ENCODE peak calls at places on chromosomes 12 and 14, in six cellular contexts. One of them, this sample, is unnamed.

GRCh38 chr12:11684393-11684792 is 34.9 kb downstream of the ETV6 start:
- DNase-seq in OCI-LY7: no peak
- DNase-seq in BJ: no peak
- DNase-seq in fibroblast of pulmonary artery: no peak
- DNase-seq in left lung: no peak
- DNase-seq in thoracic aorta: no peak
- DNase-seq in this sample: no peak

GRCh38 chr12:62466018-62466595 is 519 bp upstream of the MON2 start:
- DNase-seq in OCI-LY7: peak
- DNase-seq in BJ: no peak
- DNase-seq in fibroblast of pulmonary artery: peak
- DNase-seq in left lung: peak
- DNase-seq in thoracic aorta: no peak
- DNase-seq in this sample: no peak

GRCh38 chr12:21296751-21297406 is 37.8 kb downstream of the SLCO1A2 start:
- DNase-seq in OCI-LY7: peak
- DNase-seq in BJ: no peak
- DNase-seq in fibroblast of pulmonary artery: peak
- DNase-seq in left lung: no peak
- DNase-seq in thoracic aorta: no peak
- DNase-seq in this sample: no peak

GRCh38 chr12:49049566-49050224 is 10.9 kb downstream of the KMT2D start:
- DNase-seq in OCI-LY7: no peak
- DNase-seq in BJ: no peak
- DNase-seq in fibroblast of pulmonary artery: peak
- DNase-seq in left lung: no peak
- DNase-seq in thoracic aorta: no peak
- DNase-seq in this sample: no peak

GRCh38 chr14:29092121-29092520 is 325.5 kb downstream of the FOXG1 start:
- DNase-seq in OCI-LY7: no peak
- DNase-seq in BJ: no peak
- DNase-seq in fibroblast of pulmonary artery: no peak
- DNase-seq in left lung: no peak
- DNase-seq in thoracic aorta: no peak
- DNase-seq in this sample: no peak

GRCh38 chr12:51895378-51896135 is 7.7 kb downstream of the ANKRD33 start:
- DNase-seq in OCI-LY7: no peak
- DNase-seq in BJ: no peak
- DNase-seq in fibroblast of pulmonary artery: no peak
- DNase-seq in left lung: no peak
- DNase-seq in thoracic aorta: no peak
- DNase-seq in this sample: no peak

GRCh38 chr12:9947674-9948073 is 15.5 kb upstream of the CLEC2A start:
- DNase-seq in OCI-LY7: no peak
- DNase-seq in BJ: no peak
- DNase-seq in fibroblast of pulmonary artery: no peak
- DNase-seq in left lung: no peak
- DNase-seq in thoracic aorta: no peak
- DNase-seq in this sample: no peak

GRCh38 chr14:61179776-61180398 is 101.3 kb downstream of the TMEM30B start:
- DNase-seq in OCI-LY7: no peak
- DNase-seq in BJ: no peak
- DNase-seq in fibroblast of pulmonary artery: no peak
- DNase-seq in left lung: no peak
- DNase-seq in thoracic aorta: no peak
- DNase-seq in this sample: no peak

GRCh38 chr14:90697577-90698206 is 118.5 kb downstream of the TTC7B start:
- DNase-seq in OCI-LY7: peak
- DNase-seq in BJ: no peak
- DNase-seq in fibroblast of pulmonary artery: peak
- DNase-seq in left lung: peak
- DNase-seq in thoracic aorta: peak
- DNase-seq in this sample: no peak

GRCh38 chr14:69335421-69335820 is 62.7 kb downstream of the ERH start:
- DNase-seq in OCI-LY7: no peak
- DNase-seq in BJ: no peak
- DNase-seq in fibroblast of pulmonary artery: no peak
- DNase-seq in left lung: no peak
- DNase-seq in thoracic aorta: no peak
- DNase-seq in this sample: no peak

GRCh38 chr12:46660276-46660675 is 165.5 kb downstream of the SLC38A4 start:
- DNase-seq in OCI-LY7: no peak
- DNase-seq in BJ: no peak
- DNase-seq in fibroblast of pulmonary artery: peak
- DNase-seq in left lung: no peak
- DNase-seq in thoracic aorta: no peak
- DNase-seq in this sample: no peak

GRCh38 chr12:75944097-75944904 is 87.3 kb downstream of the PHLDA1 start:
- DNase-seq in OCI-LY7: peak
- DNase-seq in BJ: peak
- DNase-seq in fibroblast of pulmonary artery: peak
- DNase-seq in left lung: no peak
- DNase-seq in thoracic aorta: no peak
- DNase-seq in this sample: peak

GRCh38 chr12:102512523-102512922 is 32.2 kb upstream of the IGF1 start:
- DNase-seq in OCI-LY7: no peak
- DNase-seq in BJ: no peak
- DNase-seq in fibroblast of pulmonary artery: no peak
- DNase-seq in left lung: no peak
- DNase-seq in thoracic aorta: no peak
- DNase-seq in this sample: no peak

GRCh38 chr12:102513272-102513671 is 32.9 kb upstream of the IGF1 start:
- DNase-seq in OCI-LY7: no peak
- DNase-seq in BJ: no peak
- DNase-seq in fibroblast of pulmonary artery: no peak
- DNase-seq in left lung: no peak
- DNase-seq in thoracic aorta: no peak
- DNase-seq in this sample: no peak

GRCh38 chr12:102510463-102510862 is 30.1 kb upstream of the IGF1 start:
- DNase-seq in OCI-LY7: no peak
- DNase-seq in BJ: no peak
- DNase-seq in fibroblast of pulmonary artery: no peak
- DNase-seq in left lung: no peak
- DNase-seq in thoracic aorta: no peak
- DNase-seq in this sample: no peak

GRCh38 chr12:102510031-102510430 is 29.7 kb upstream of the IGF1 start:
- DNase-seq in OCI-LY7: no peak
- DNase-seq in BJ: no peak
- DNase-seq in fibroblast of pulmonary artery: no peak
- DNase-seq in left lung: no peak
- DNase-seq in thoracic aorta: no peak
- DNase-seq in this sample: no peak

GRCh38 chr12:102511575-102511974 is 31.2 kb upstream of the IGF1 start:
- DNase-seq in OCI-LY7: no peak
- DNase-seq in BJ: no peak
- DNase-seq in fibroblast of pulmonary artery: no peak
- DNase-seq in left lung: no peak
- DNase-seq in thoracic aorta: no peak
- DNase-seq in this sample: no peak
- H3K4me3 ChIP-seq in OCI-LY7: no peak
- H3K4me3 ChIP-seq in BJ: no peak
- H3K4me3 ChIP-seq in fibroblast of pulmonary artery: no peak
- H3K4me3 ChIP-seq in left lung: no peak
- H3K4me3 ChIP-seq in thoracic aorta: no peak
- H3K4me3 ChIP-seq in this sample: no peak

GRCh38 chr14:63457498-63457897 is 85.7 kb downstream of the PPP2R5E start:
- DNase-seq in OCI-LY7: no peak
- DNase-seq in BJ: no peak
- DNase-seq in fibroblast of pulmonary artery: no peak
- DNase-seq in left lung: no peak
- DNase-seq in thoracic aorta: no peak
- DNase-seq in this sample: no peak
- TF ChIP-seq CTCF in OCI-LY7: no peak
- TF ChIP-seq CTCF in BJ: no peak
- TF ChIP-seq CTCF in fibroblast of pulmonary artery: no peak
- TF ChIP-seq CTCF in left lung: no peak
- TF ChIP-seq CTCF in thoracic aorta: no peak
- TF ChIP-seq CTCF in this sample: no peak

DNA sequence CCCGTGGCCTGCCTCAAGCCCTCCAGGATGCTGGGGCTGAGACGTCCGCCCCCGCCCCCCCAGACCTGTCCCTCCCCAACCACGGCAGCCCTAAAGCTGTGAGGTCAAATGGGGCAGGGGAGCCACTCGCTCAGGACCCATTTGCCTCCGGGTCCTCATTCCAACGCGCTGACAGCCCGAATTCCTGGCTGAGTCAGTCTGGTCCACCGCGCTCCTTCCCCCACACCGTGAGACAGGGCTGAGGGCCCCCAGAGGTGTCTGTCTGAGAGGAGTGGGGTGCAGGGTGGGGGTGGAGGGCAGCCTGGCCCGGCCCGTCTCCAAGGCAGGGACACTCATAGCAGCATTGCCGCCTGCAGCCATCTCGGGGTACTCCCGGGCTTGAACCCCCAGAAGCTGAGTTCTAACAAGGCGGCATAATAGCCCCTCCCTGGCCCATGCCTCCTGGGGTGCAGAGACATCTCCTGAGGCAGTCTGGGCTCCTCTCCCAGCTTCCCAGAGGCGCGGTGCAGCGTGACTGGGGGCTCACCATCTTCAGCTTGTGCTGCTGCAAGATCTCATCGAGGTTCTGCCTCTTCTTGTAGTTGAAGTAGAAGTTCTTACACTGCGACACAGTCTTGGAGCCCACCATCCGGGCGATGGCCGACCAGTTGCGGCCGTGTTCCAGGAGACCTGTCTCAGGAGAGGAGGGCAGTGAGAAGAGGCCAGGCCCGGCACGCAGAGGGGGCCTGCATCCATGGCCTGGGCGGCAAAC is 90.5 kb downstream of the RFLNA start:
- DNase-seq in OCI-LY7: no peak
- DNase-seq in BJ: no peak
- DNase-seq in fibroblast of pulmonary artery: peak
- DNase-seq in left lung: no peak
- DNase-seq in thoracic aorta: no peak
- DNase-seq in this sample: no peak
- H3K4me3 ChIP-seq in OCI-LY7: no peak
- H3K4me3 ChIP-seq in BJ: peak
- H3K4me3 ChIP-seq in fibroblast of pulmonary artery: no peak
- H3K4me3 ChIP-seq in left lung: no peak
- H3K4me3 ChIP-seq in thoracic aorta: no peak
- H3K4me3 ChIP-seq in this sample: peak

GRCh38 chr12:1801285-1801975 is 18.9 kb upstream of the LRTM2 start:
- DNase-seq in OCI-LY7: no peak
- DNase-seq in BJ: no peak
- DNase-seq in fibroblast of pulmonary artery: no peak
- DNase-seq in left lung: no peak
- DNase-seq in thoracic aorta: no peak
- DNase-seq in this sample: no peak

GRCh38 chr12:1799882-1800645 is 20.3 kb upstream of the LRTM2 start:
- DNase-seq in OCI-LY7: no peak
- DNase-seq in BJ: no peak
- DNase-seq in fibroblast of pulmonary artery: no peak
- DNase-seq in left lung: no peak
- DNase-seq in thoracic aorta: no peak
- DNase-seq in this sample: no peak

GRCh38 chr12:1798734-1799067 is 21.7 kb upstream of the LRTM2 start:
- DNase-seq in OCI-LY7: no peak
- DNase-seq in BJ: no peak
- DNase-seq in fibroblast of pulmonary artery: no peak
- DNase-seq in left lung: no peak
- DNase-seq in thoracic aorta: no peak
- DNase-seq in this sample: no peak

GRCh38 chr12:1799068-1799881 is 21.1 kb upstream of the LRTM2 start:
- DNase-seq in OCI-LY7: no peak
- DNase-seq in BJ: no peak
- DNase-seq in fibroblast of pulmonary artery: no peak
- DNase-seq in left lung: no peak
- DNase-seq in thoracic aorta: no peak
- DNase-seq in this sample: no peak

DNA sequence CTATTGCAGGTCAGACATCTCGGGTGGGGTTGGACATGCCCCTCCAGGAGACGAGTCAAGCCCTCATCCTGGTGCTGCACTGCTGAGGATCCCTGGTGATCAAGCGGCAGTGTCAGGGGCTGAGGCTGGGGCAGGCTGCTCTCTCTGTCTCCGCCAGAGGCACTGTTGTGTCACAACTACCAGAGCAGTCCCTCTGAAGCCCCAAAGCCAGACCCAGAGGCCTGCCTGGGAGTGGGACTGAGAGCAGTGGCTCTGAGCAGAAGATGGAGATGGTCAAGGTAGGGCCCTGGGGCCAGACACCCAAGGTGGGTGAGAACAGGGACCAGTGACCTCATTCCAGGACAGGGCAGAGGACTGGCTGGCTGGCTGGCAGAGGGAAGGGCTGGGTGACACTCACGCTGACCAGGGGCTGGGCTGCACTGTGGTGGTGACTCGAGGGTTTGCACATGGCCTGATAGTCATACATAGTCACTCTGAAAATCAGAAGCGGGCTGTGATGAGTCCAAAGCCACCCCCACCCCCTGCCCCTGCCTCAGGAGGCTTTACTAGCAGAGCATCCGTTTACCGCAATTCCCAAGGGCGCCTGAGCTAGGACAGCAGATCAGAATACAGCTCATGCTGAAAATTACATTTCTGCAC is 19.6 kb upstream of the LRTM2 start:
- DNase-seq in OCI-LY7: peak
- DNase-seq in BJ: no peak
- DNase-seq in fibroblast of pulmonary artery: no peak
- DNase-seq in left lung: no peak
- DNase-seq in thoracic aorta: no peak
- DNase-seq in this sample: no peak
- TF ChIP-seq CTCF in OCI-LY7: peak
- TF ChIP-seq CTCF in BJ: peak
- TF ChIP-seq CTCF in fibroblast of pulmonary artery: peak
- TF ChIP-seq CTCF in left lung: no peak
- TF ChIP-seq CTCF in thoracic aorta: no peak
- TF ChIP-seq CTCF in this sample: peak

DNA sequence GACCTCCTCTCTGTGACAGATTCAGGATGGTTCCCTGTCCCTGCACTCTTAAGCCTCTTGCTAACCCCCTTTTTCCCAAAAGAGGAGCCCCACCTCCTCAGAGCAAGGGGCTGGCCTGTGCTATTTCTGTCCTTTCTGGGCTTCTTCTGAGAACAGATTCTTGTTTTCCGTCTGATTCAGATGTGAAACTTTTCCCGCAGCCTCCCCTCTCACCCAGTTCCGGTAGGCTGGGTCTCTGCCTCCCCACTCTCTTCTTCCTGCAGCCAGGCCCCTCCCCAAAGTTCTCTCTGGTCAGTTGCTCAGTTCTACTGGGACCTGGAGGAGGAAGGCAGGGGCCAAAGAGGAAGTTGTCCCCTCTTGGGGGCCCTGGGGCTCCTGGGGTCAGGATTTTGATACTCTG is 11.8 kb downstream of the PDE1B start:
- DNase-seq in OCI-LY7: no peak
- DNase-seq in BJ: no peak
- DNase-seq in fibroblast of pulmonary artery: no peak
- DNase-seq in left lung: peak
- DNase-seq in thoracic aorta: peak
- DNase-seq in this sample: no peak
- H3K4me3 ChIP-seq in OCI-LY7: no peak
- H3K4me3 ChIP-seq in BJ: no peak
- H3K4me3 ChIP-seq in fibroblast of pulmonary artery: no peak
- H3K4me3 ChIP-seq in left lung: peak
- H3K4me3 ChIP-seq in thoracic aorta: peak
- H3K4me3 ChIP-seq in this sample: no peak

DNA sequence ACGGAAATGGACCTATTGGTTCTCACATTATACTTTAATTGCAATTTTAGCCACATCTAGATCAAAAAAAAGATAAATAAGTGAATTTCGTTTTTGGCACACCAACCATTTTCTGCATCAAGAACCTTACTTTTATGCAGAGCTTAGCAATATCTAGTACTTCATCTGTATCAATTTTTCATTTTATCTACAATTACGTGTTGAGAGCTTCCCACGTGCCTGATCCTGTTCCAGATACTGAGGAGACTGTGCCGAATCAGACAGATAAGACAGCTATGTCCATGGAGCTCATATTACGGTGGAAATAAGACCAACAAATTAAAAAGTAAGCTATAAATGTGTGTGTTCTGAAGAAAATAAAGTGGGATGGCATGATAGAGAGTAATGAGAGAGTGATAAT is 101.6 kb downstream of the MGAT4C start:
- DNase-seq in OCI-LY7: no peak
- DNase-seq in BJ: no peak
- DNase-seq in fibroblast of pulmonary artery: no peak
- DNase-seq in left lung: no peak
- DNase-seq in thoracic aorta: no peak
- DNase-seq in this sample: no peak
- TF ChIP-seq CTCF in OCI-LY7: no peak
- TF ChIP-seq CTCF in BJ: no peak
- TF ChIP-seq CTCF in fibroblast of pulmonary artery: no peak
- TF ChIP-seq CTCF in left lung: no peak
- TF ChIP-seq CTCF in thoracic aorta: no peak
- TF ChIP-seq CTCF in this sample: no peak